ENCODE peak calls at places on chromosomes 4 and X, in four cellular contexts. B, O, X and T are unnamed samples.

GRCh38 chr4:162234595-162234994 is 70.8 kb upstream of the FSTL5 start:
- DNase-seq in O (no peak), B (no peak), X (no peak), T (no peak)

GRCh38 chr4:120858776-120859175 is 63.8 kb downstream of the PRDM5 start:
- DNase-seq in B (no peak), X (no peak), O (peak), T (no peak)

GRCh38 chr4:99857302-99857701 is 36.9 kb downstream of the LAMTOR3 start:
- DNase-seq in X (no peak), O (no peak), B (no peak), T (no peak)

GRCh38 chr4:169899295-169899694 is 126.9 kb downstream of the MFAP3L start:
- DNase-seq in X (no peak), O (peak), B (peak), T (no peak)

GRCh38 chrX:112800901-112801775 is 39.5 kb downstream of the AMOT start:
- DNase-seq in X (no peak), B (peak), O (no peak), T (no peak)

GRCh38 chr4:4696521-4696920 is 154.7 kb upstream of the STX18 start:
- DNase-seq in X (no peak), B (no peak), O (no peak), T (no peak)

GRCh38 chr4:128831526-128832252 is 22.2 kb downstream of the JADE1 start:
- DNase-seq in X (peak), O (peak), B (peak), T (no peak)

GRCh38 chrX:70208479-70208878 is 26.0 kb upstream of the AWAT1 start:
- DNase-seq in X (no peak), O (peak), B (no peak), T (no peak)

GRCh38 chr4:140681201-140681600 is 75.0 kb downstream of the TBC1D9 start:
- DNase-seq in X (no peak), B (no peak), O (no peak), T (no peak)

GRCh38 chrX:131729295-131729694 is 185.4 kb downstream of the OR13H1 start:
- DNase-seq in X (peak), B (no peak), O (no peak), T (no peak)

GRCh38 chr4:88738714-88739366 is 41.2 kb upstream of the NAP1L5 start:
- DNase-seq in O (no peak), X (no peak), B (no peak), T (no peak)

GRCh38 chr4:122666527-122667245 is 45.8 kb upstream of the IL21 start:
- DNase-seq in X (no peak), O (peak), B (no peak), T (no peak)

GRCh38 chr4:189362364-189362763 is 578.3 kb upstream of the FRG1 start:
- DNase-seq in X (no peak), O (no peak), B (no peak), T (no peak)

GRCh38 chrX:74421181-74422028 is at the start of gene SLC16A2:
- DNase-seq in B (peak), X (peak), O (peak), T (peak)

GRCh38 chr4:168126952-168127351 is 34.6 kb downstream of the ANXA10 start:
- DNase-seq in B (no peak), X (no peak), O (no peak), T (no peak)

GRCh38 chrX:147069926-147070325 is 255.4 kb upstream of the CXorf51A start:
- DNase-seq in X (no peak), O (no peak), B (no peak), T (no peak)

GRCh38 chr4:141389649-141390048 is 169.0 kb downstream of the ZNF330 start:
- DNase-seq in X (no peak), O (no peak), B (peak), T (no peak)

GRCh38 chrX:19280636-19281035 is 63.1 kb upstream of the PDHA1 start:
- DNase-seq in O (no peak), B (no peak), X (no peak), T (no peak)

GRCh38 chr4:187128971-187129370 is 405.3 kb upstream of the FAT1 start:
- DNase-seq in B (no peak), O (peak), X (no peak), T (no peak)

GRCh38 chrX:313546-313945 is 5.0 kb downstream of the GTPBP6 start:
- DNase-seq in X (no peak), B (no peak), O (no peak), T (no peak)

GRCh38 chrX:135596495-135596894 is 76.0 kb downstream of the INTS6L start:
- DNase-seq in B (peak), O (peak), X (peak), T (peak)

GRCh38 chr4:122876456-122876855 is 45.9 kb downstream of the NUDT6 start:
- DNase-seq in X (no peak), B (no peak), O (peak), T (no peak)

GRCh38 chr4:80069837-80070788 is 2.9 kb downstream of the ANTXR2 start:
- DNase-seq in O (no peak), B (no peak), X (no peak), T (no peak)
- H3K4me3 ChIP-seq in O (peak), B (no peak), X (peak), T (peak)

GRCh38 chrX:115322375-115322774 is 32.9 kb downstream of the LUZP4 start:
- DNase-seq in X (no peak), B (no peak), O (no peak), T (no peak)

DNA sequence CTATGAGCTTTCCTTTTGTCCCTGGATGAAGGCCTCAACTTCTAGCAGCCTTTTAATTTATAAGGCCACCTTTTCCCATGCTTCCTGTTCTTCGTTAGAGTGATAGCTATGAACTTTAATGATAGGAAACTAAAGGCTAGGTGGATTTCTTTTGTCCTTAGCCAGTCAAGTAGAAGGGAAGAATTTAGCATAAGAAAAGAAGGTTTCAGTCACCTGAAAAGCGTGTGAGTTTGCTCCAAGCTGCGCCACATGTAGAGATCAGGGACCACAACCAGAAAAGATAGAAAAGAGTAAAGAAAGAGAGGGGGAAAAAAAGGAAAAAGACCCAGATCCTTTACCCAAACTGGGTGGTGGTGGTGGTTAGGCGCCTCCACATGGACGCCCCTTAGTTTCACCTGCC is 28.6 kb downstream of the LUZP4 start:
- DNase-seq in B (no peak), X (no peak), O (no peak), T (no peak)
- H3K4me3 ChIP-seq in B (no peak), X (no peak), O (no peak), T (no peak)

DNA sequence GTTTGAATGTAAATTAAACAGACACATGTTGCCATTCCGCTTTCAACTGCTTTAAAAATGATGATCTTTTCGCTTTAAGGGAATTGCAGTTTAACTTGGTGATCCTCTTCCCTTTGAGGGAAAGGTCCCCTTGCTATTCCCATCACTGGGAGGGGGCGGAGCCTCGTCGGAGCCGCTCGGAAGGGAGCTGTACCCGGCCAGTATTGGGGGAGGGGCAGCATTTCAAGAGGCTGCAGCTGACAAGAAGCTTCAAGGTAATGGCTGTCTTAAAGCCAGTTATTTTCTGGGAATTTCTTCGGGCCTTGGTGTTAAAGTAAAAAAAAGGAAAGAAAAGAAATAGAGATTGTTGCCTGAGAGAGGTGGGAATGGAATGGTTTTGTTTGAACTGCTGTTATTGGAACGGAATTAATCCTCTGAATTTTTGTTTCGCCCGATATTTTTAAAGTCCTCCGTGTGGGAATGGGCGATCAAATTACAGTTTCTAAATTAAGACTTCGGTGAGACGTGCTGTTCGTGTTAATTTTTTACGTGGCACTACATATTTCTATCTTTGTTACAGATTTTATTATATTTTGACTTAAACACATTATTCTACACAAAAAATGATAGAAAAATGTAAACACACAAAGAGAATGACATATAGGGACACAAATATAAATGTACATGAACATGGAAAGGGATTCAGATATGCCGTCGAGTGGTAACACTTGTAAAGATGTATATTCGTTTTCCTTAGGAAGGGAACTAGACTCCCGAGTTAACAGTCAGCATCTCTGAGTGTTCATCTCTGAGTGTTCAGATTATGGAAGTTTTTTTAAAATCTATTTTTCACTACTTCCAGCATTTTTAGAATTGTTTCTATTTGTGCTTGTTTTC is 9.2 kb downstream of the PWWP3B start:
- DNase-seq in X (no peak), O (no peak), B (peak), T (no peak)
- H3K4me3 ChIP-seq in X (no peak), O (no peak), B (no peak), T (no peak)

GRCh38 chrX:137568741-137569469 is 3.0 kb downstream of the ZIC3 start:
- DNase-seq in O (no peak), B (peak), X (no peak), T (no peak)
- H3K4me3 ChIP-seq in O (no peak), B (peak), X (no peak), T (no peak)

GRCh38 chr4:112147697-112148096 is 2.4 kb downstream of the FAM241A start:
- DNase-seq in X (no peak), B (no peak), O (no peak), T (no peak)
- H3K4me3 ChIP-seq in X (no peak), B (no peak), O (no peak), T (no peak)